ENCODE peak calls at places on chromosome 16, in five cellular contexts. J, X, S, Z and C are unnamed samples.

GRCh38 chr16:84065536-84066132 is 23.0 kb upstream of the SLC38A8 start:
- DNase-seq in X (peak), S (no peak), Z (peak), J (peak), C (peak)

GRCh38 chr16:27169511-27170071 is 33.7 kb upstream of the KDM8 start:
- DNase-seq in J (no peak), Z (peak), X (no peak), S (no peak), C (peak)

GRCh38 chr16:48317614-48318013 is 67.6 kb downstream of the SIAH1 start:
- DNase-seq in J (no peak), X (no peak), S (no peak), Z (peak), C (peak)

GRCh38 chr16:6016530-6017184 is 919.1 kb upstream of the EEF2KMT start:
- DNase-seq in Z (peak), S (no peak), X (no peak), J (no peak), C (no peak)

GRCh38 chr16:81376880-81377279 is 62.1 kb downstream of the GAN start:
- DNase-seq in Z (peak), S (no peak), J (no peak), X (no peak), C (peak)

GRCh38 chr16:72786606-72787005 is 261.3 kb downstream of the ZFHX3 start:
- DNase-seq in Z (no peak), S (no peak), J (no peak), X (no peak), C (no peak)

GRCh38 chr16:9308300-9309209 is 217.1 kb downstream of the HAPSTR1 start:
- DNase-seq in S (no peak), J (peak), Z (no peak), X (no peak), C (no peak)

GRCh38 chr16:35743101-35743692 is 2283.8 kb downstream of the TP53TG3F start:
- DNase-seq in X (no peak), S (peak), Z (no peak), J (no peak), C (no peak)

DNA sequence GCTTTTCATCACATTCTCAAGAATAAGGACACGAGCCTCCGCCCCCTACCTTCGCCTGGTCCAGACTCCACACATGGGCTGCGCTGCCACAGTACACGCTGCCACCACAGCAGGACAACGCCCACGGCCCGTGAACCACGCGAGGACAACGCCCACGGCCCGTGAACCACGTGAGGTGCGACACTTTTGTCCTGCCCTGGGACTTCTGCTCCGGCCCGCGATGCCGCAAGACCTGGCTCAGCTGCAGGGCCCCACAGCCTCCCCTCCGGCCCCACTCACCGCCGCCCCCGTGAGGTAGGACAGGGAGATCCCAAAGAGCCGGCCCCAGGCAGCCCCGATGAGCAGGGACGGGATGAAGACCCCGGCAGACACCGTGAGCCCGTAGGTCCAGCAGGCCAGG is 5.9 kb upstream of the CCDC154 start:
- DNase-seq in Z (no peak), J (no peak), X (no peak), S (no peak), C (no peak)
- TF ChIP-seq CTCF in Z (no peak), J (no peak), X (no peak), S (no peak), C (no peak)

GRCh38 chr16:20359997-20360396 is 7.5 kb upstream of the UMOD start:
- DNase-seq in X (no peak), Z (no peak), J (no peak), S (no peak), C (no peak)
- TF ChIP-seq CTCF in X (peak), Z (no peak), J (no peak), S (no peak), C (no peak)

GRCh38 chr16:30354423-30355143 is 525 bp downstream of the CD2BP2 start:
- DNase-seq in S (no peak), Z (no peak), J (no peak), X (no peak), C (no peak)

GRCh38 chr16:30351586-30352419 is 3.3 kb downstream of the CD2BP2 start:
- DNase-seq in X (no peak), J (peak), Z (peak), S (peak), C (peak)

GRCh38 chr16:30353438-30354129 is 1.5 kb downstream of the CD2BP2 start:
- DNase-seq in Z (no peak), J (no peak), S (no peak), X (no peak), C (no peak)

GRCh38 chr16:30351001-30351441 is 4.1 kb downstream of the CD2BP2 start:
- DNase-seq in X (no peak), J (no peak), S (no peak), Z (no peak), C (no peak)

GRCh38 chr16:30352488-30353401 is 2.4 kb downstream of the CD2BP2 start:
- DNase-seq in J (no peak), S (no peak), Z (no peak), X (no peak), C (no peak)
- TF ChIP-seq CTCF in J (no peak), S (no peak), Z (peak), X (peak), C (no peak)

DNA sequence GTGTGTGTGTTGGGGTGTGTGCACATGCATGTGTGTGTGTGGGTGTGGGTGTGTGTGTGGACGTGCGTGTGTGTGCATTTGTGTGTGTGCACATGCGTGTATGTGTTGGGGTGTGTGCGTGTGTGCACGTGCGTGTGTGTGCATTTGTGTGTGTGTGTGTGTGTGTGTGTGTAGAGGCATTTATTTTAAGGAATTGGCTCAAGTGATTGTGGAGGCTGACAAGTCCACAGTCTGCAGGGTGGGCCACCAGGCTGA is 37.9 kb upstream of the JPH3 start:
- DNase-seq in S (no peak), J (no peak), X (no peak), Z (no peak), C (no peak)
- TF ChIP-seq CTCF in S (no peak), J (no peak), X (no peak), Z (no peak), C (no peak)

GRCh38 chr16:31460582-31461002 is 1.3 kb downstream of the ARMC5 start:
- DNase-seq in Z (peak), X (no peak), J (no peak), S (no peak), C (peak)
- TF ChIP-seq CTCF in Z (peak), X (peak), J (peak), S (peak), C (peak)